ENCODE peak calls at places on chromosomes 16 and 17, in ten cellular contexts. X, R, F, E, D, A, Q, L, Z and O are unnamed samples.

GRCh38 chr16:87445486-87445885 is 47.3 kb downstream of the ZCCHC14 start:
- DNase-seq in X (no peak), R (no peak), F (no peak), E (no peak), D (no peak), A (no peak), Q (no peak), L (no peak), Z (no peak), O (no peak)

GRCh38 chr17:18992454-18993130 is 12.0 kb downstream of the FAM83G start:
- DNase-seq in X (peak), R (no peak), F (no peak), E (peak), D (no peak), A (no peak), Q (peak), L (no peak), Z (no peak), O (no peak)

GRCh38 chr16:81590714-81591537 is 146.3 kb downstream of the CMIP start:
- DNase-seq in X (no peak), R (no peak), F (no peak), E (no peak), D (no peak), A (no peak), Q (no peak), L (no peak), Z (no peak), O (no peak)

GRCh38 chr17:65888649-65889048 is 303.3 kb downstream of the CEP112 start:
- DNase-seq in X (no peak), R (no peak), F (peak), E (no peak), D (no peak), A (no peak), Q (no peak), L (peak), Z (no peak), O (no peak)

GRCh38 chr17:35750526-35751395 is 2.3 kb downstream of the GAS2L2 start:
- DNase-seq in X (no peak), R (no peak), F (no peak), E (no peak), D (no peak), A (no peak), Q (no peak), L (no peak), Z (no peak), O (no peak)

GRCh38 chr16:9012848-9013507 is 49.3 kb upstream of the USP7 start:
- DNase-seq in X (peak), R (no peak), F (no peak), E (no peak), D (peak), A (no peak), Q (no peak), L (no peak), Z (no peak), O (peak)

GRCh38 chr16:13390986-13391305 is 489.5 kb downstream of the SHISA9 start:
- DNase-seq in X (no peak), R (no peak), F (no peak), E (no peak), D (no peak), A (no peak), Q (no peak), L (no peak), Z (no peak), O (no peak)

GRCh38 chr17:32596666-32597065 is 109.9 kb downstream of the CDK5R1 start:
- DNase-seq in X (peak), R (no peak), F (no peak), E (no peak), D (no peak), A (no peak), Q (no peak), L (no peak), Z (no peak), O (peak)

GRCh38 chr16:424623-425081 is 797 bp upstream of the RAB11FIP3 start:
- DNase-seq in X (no peak), R (peak), F (no peak), E (no peak), D (peak), A (no peak), Q (no peak), L (peak), Z (peak), O (no peak)

GRCh38 chr16:49333268-49333597 is 40.4 kb upstream of the C16orf78 start:
- DNase-seq in X (no peak), R (no peak), F (no peak), E (no peak), D (no peak), A (no peak), Q (peak), L (no peak), Z (no peak), O (no peak)

GRCh38 chr16:49327466-49327865 is 45.8 kb upstream of the CBLN1 start:
- DNase-seq in X (no peak), R (no peak), F (no peak), E (no peak), D (no peak), A (no peak), Q (no peak), L (no peak), Z (no peak), O (no peak)

GRCh38 chr16:49335828-49336227 is 37.8 kb upstream of the C16orf78 start:
- DNase-seq in X (no peak), R (no peak), F (no peak), E (no peak), D (no peak), A (no peak), Q (no peak), L (no peak), Z (no peak), O (no peak)

GRCh38 chr16:49332589-49333267 is 40.9 kb upstream of the C16orf78 start:
- DNase-seq in X (no peak), R (no peak), F (no peak), E (no peak), D (no peak), A (no peak), Q (no peak), L (no peak), Z (no peak), O (no peak)

GRCh38 chr16:49330562-49331201 is 42.9 kb upstream of the C16orf78 start:
- DNase-seq in X (no peak), R (no peak), F (no peak), E (no peak), D (no peak), A (no peak), Q (no peak), L (no peak), Z (no peak), O (no peak)
- TF ChIP-seq CTCF in X (no peak), R (no peak), F (no peak), E (no peak), D (peak), A (no peak), Q (no peak), L (no peak), Z (no peak), O (no peak)

DNA sequence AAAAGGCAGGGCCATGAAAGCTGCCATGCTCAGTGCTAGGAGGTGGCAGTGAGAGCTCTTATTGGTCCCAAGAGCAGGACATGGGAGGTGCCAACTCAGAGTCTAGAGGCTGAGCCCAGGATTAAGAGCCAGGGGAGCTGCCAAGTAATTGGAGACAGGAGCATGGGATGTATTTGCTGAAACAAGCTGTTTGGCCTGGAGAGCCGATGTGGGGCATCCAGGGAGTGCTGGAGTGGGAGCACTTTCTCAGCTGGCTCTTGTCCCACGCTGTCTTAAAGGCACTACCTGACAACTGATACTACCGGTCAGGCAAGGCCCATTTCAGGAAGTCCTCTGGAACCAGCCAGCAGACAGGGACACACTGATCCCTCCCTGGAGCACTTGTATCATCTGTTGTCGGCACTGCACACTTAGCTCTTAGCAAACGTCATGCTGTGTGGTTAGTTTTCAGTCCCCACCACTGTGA is 19.3 kb downstream of the ANKFN1 start:
- DNase-seq in X (no peak), R (no peak), F (no peak), E (no peak), D (no peak), A (no peak), Q (no peak), L (peak), Z (no peak), O (no peak)
- TF ChIP-seq CTCF in X (no peak), R (no peak), F (no peak), E (no peak), D (no peak), A (no peak), Q (no peak), L (no peak), Z (no peak), O (no peak)

GRCh38 chr16:50819706-50820105 is 77.8 kb downstream of the CYLD start:
- DNase-seq in X (no peak), R (no peak), F (no peak), E (no peak), D (no peak), A (no peak), Q (peak), L (no peak), Z (no peak), O (no peak)

GRCh38 chr16:50822671-50823070 is 80.8 kb downstream of the CYLD start:
- DNase-seq in X (no peak), R (no peak), F (no peak), E (no peak), D (no peak), A (no peak), Q (no peak), L (no peak), Z (no peak), O (no peak)

GRCh38 chr16:50818380-50818779 is 76.5 kb downstream of the CYLD start:
- DNase-seq in X (no peak), R (no peak), F (no peak), E (no peak), D (peak), A (no peak), Q (peak), L (no peak), Z (no peak), O (no peak)

GRCh38 chr16:50820225-50820624 is 78.3 kb downstream of the CYLD start:
- DNase-seq in X (no peak), R (no peak), F (no peak), E (no peak), D (no peak), A (no peak), Q (peak), L (no peak), Z (no peak), O (no peak)

GRCh38 chr16:50821586-50821985 is 79.7 kb downstream of the CYLD start:
- DNase-seq in X (no peak), R (no peak), F (no peak), E (no peak), D (no peak), A (no peak), Q (peak), L (peak), Z (no peak), O (no peak)
- TF ChIP-seq CTCF in X (no peak), R (no peak), F (no peak), E (no peak), D (no peak), A (no peak), Q (no peak), L (peak), Z (no peak), O (no peak)

DNA sequence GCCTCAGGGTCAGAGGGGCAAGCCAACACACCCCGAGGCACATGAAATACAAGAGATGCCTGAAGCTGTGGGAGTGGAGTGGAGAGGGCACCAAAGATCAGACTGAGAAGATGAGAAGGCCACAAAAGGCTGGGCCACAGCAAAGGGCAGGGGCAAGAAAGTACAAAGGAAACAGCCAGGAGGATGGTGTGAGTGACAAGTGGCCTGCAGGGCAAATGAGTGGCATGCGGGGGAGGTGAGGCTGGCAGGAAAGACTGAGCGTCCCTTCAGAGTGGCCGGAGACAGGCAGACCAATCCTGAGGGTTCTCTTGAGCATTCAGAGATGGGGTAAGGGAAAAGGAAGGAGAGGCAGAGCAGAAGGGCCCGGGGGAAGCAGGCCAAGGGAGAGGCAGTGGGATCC is 23.2 kb downstream of the HSD11B2 start:
- DNase-seq in X (no peak), R (no peak), F (no peak), E (peak), D (no peak), A (no peak), Q (no peak), L (no peak), Z (no peak), O (no peak)
- TF ChIP-seq CTCF in X (no peak), R (no peak), F (no peak), E (no peak), D (no peak), A (no peak), Q (no peak), L (no peak), Z (no peak), O (no peak)

DNA sequence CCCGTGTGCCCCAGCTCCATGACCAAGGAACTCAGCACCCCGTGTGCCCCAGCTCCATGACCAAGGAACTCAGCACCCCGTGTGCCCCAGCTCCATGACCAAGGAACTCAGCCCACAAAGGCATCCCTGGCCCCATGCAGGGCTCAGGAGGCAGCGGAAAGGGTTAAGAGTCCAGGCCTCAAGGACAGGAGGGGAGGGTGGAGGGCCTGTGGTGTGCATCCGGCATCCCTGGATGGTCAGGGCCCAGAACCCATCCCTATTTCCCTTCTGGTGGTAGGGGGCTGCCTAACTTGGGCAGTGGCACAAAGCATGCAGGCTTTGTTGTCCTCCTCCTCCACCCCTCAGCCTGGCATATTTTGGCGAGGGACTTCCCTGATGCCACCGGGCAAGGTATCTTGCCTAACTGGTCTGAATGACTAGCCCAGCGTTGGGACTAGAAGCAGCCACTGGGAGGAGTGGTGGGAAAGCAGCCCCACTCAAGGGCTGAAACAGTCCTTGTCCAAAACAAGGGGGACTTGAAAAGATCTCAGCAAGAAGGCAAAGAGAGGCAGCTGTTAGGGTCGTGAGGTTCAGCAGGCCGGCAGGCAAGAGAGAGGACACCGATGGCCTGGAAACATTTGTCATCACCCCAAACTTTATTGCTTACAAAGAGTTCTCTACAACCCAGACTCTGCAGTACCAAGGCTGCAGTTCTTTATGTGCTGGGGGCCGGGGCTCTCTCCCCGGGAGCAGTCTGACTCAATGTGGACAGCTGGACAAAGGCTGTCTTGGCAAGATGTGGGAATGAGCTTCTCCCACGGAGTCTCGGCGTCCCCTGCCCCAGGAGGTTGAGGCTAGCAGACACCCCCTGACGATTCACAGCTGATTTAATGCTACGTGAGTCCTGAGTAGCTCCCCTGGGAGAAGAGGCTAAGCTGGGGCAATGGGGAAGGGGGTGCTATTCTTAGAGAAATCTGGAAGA is 902 bp upstream of the SPATA32 start:
- DNase-seq in X (no peak), R (no peak), F (no peak), E (no peak), D (no peak), A (no peak), Q (no peak), L (no peak), Z (no peak), O (no peak)
- TF ChIP-seq CTCF in X (no peak), R (no peak), F (no peak), E (no peak), D (no peak), A (no peak), Q (no peak), L (no peak), Z (no peak), O (no peak)

GRCh38 chr16:56988948-56989945 is at the start of gene NLRC5:
- DNase-seq in X (peak), R (peak), F (peak), E (peak), D (peak), A (peak), Q (peak), L (peak), Z (peak), O (peak)
- TF ChIP-seq CTCF in X (no peak), R (no peak), F (no peak), E (no peak), D (no peak), A (no peak), Q (no peak), L (no peak), Z (no peak), O (no peak)